ENCODE peak calls at places on chromosomes 7 and 10, in eight cellular contexts. One of them, this sample, is unnamed.

GRCh38 chr7:101031082-101031481 is 11.2 kb downstream of the MUC17 start:
- DNase-seq in GM12865: no peak
- DNase-seq in fibroblast of lung: no peak
- DNase-seq in CD8-positive, alpha-beta T cell: no peak
- DNase-seq in mesothelial cell of epicardium: no peak
- DNase-seq in CD4-positive, alpha-beta T cell: no peak
- DNase-seq in HFFc6: no peak
- DNase-seq in GM13977: no peak
- DNase-seq in this sample: no peak

GRCh38 chr7:106848851-106849442 is 16.1 kb upstream of the PIK3CG start:
- DNase-seq in HFFc6: peak; percentile 94
- DNase-seq in GM12865: no peak
- DNase-seq in mesothelial cell of epicardium: no peak
- DNase-seq in GM13977: no peak
- DNase-seq in fibroblast of lung: peak; percentile 91
- DNase-seq in CD4-positive, alpha-beta T cell: no peak
- DNase-seq in CD8-positive, alpha-beta T cell: no peak
- DNase-seq in this sample: peak; percentile 60

GRCh38 chr7:137626469-137627067 is 220.2 kb downstream of the DGKI start:
- DNase-seq in mesothelial cell of epicardium: peak; percentile 70
- DNase-seq in GM12865: peak; percentile 64
- DNase-seq in HFFc6: peak; percentile 22
- DNase-seq in fibroblast of lung: peak; percentile 38
- DNase-seq in GM13977: peak; percentile 52
- DNase-seq in CD4-positive, alpha-beta T cell: no peak
- DNase-seq in CD8-positive, alpha-beta T cell: no peak
- DNase-seq in this sample: no peak

GRCh38 chr7:127107601-127108007 is 145.1 kb downstream of the GRM8 start:
- DNase-seq in CD4-positive, alpha-beta T cell: no peak
- DNase-seq in CD8-positive, alpha-beta T cell: no peak
- DNase-seq in mesothelial cell of epicardium: peak; percentile 73
- DNase-seq in GM13977: peak; percentile 31
- DNase-seq in GM12865: peak; percentile 74
- DNase-seq in HFFc6: peak; percentile 17
- DNase-seq in fibroblast of lung: peak; percentile 31
- DNase-seq in this sample: no peak

GRCh38 chr7:42931447-42931833 is 534 bp downstream of the PSMA2 start:
- DNase-seq in GM12865: peak; percentile 53
- DNase-seq in CD8-positive, alpha-beta T cell: no peak
- DNase-seq in CD4-positive, alpha-beta T cell: no peak
- DNase-seq in GM13977: no peak
- DNase-seq in HFFc6: no peak
- DNase-seq in mesothelial cell of epicardium: no peak
- DNase-seq in fibroblast of lung: peak; percentile 16
- DNase-seq in this sample: no peak

GRCh38 chr10:122112625-122113160 is 123.7 kb downstream of the TACC2 start:
- DNase-seq in HFFc6: peak; percentile 98
- DNase-seq in fibroblast of lung: peak; percentile 94
- DNase-seq in CD8-positive, alpha-beta T cell: no peak
- DNase-seq in GM12865: peak; percentile 10
- DNase-seq in mesothelial cell of epicardium: peak; percentile 80
- DNase-seq in CD4-positive, alpha-beta T cell: no peak
- DNase-seq in GM13977: peak; percentile 46
- DNase-seq in this sample: peak; percentile 57

GRCh38 chr10:80122746-80123145 is 9.8 kb upstream of the PLAC9 start:
- DNase-seq in GM13977: no peak
- DNase-seq in mesothelial cell of epicardium: no peak
- DNase-seq in fibroblast of lung: no peak
- DNase-seq in CD4-positive, alpha-beta T cell: no peak
- DNase-seq in CD8-positive, alpha-beta T cell: no peak
- DNase-seq in GM12865: no peak
- DNase-seq in HFFc6: no peak
- DNase-seq in this sample: no peak

GRCh38 chr10:124062390-124062789 is 31.0 kb downstream of the CHST15 start:
- DNase-seq in HFFc6: no peak
- DNase-seq in CD8-positive, alpha-beta T cell: no peak
- DNase-seq in GM12865: no peak
- DNase-seq in GM13977: no peak
- DNase-seq in CD4-positive, alpha-beta T cell: no peak
- DNase-seq in fibroblast of lung: no peak
- DNase-seq in mesothelial cell of epicardium: no peak
- DNase-seq in this sample: no peak

GRCh38 chr10:59580257-59580863 is 129.3 kb downstream of the SLC16A9 start:
- DNase-seq in fibroblast of lung: peak; percentile 52
- DNase-seq in GM12865: peak; percentile 15
- DNase-seq in CD4-positive, alpha-beta T cell: no peak
- DNase-seq in CD8-positive, alpha-beta T cell: no peak
- DNase-seq in HFFc6: peak; percentile 8
- DNase-seq in GM13977: no peak
- DNase-seq in mesothelial cell of epicardium: no peak
- DNase-seq in this sample: no peak

GRCh38 chr7:84100866-84101265 is 93.7 kb downstream of the SEMA3A start:
- DNase-seq in CD4-positive, alpha-beta T cell: no peak
- DNase-seq in GM12865: no peak
- DNase-seq in fibroblast of lung: peak; percentile 33
- DNase-seq in GM13977: no peak
- DNase-seq in CD8-positive, alpha-beta T cell: no peak
- DNase-seq in HFFc6: peak; percentile 22
- DNase-seq in mesothelial cell of epicardium: no peak
- DNase-seq in this sample: no peak

GRCh38 chr10:17029581-17030271 is 99.9 kb downstream of the CUBN start:
- DNase-seq in GM13977: no peak
- DNase-seq in HFFc6: peak; percentile 76
- DNase-seq in fibroblast of lung: peak; percentile 90
- DNase-seq in mesothelial cell of epicardium: no peak
- DNase-seq in CD4-positive, alpha-beta T cell: peak; percentile 57
- DNase-seq in CD8-positive, alpha-beta T cell: peak; percentile 45
- DNase-seq in GM12865: peak; percentile 11
- DNase-seq in this sample: no peak

GRCh38 chr10:21531164-21531563 is 2.9 kb upstream of the MLLT10 start:
- DNase-seq in CD8-positive, alpha-beta T cell: no peak
- DNase-seq in fibroblast of lung: peak; percentile 80
- DNase-seq in mesothelial cell of epicardium: no peak
- DNase-seq in HFFc6: no peak
- DNase-seq in CD4-positive, alpha-beta T cell: no peak
- DNase-seq in GM13977: no peak
- DNase-seq in GM12865: no peak
- DNase-seq in this sample: no peak

GRCh38 chr7:106029941-106030340 is 66.9 kb downstream of the CDHR3 start:
- DNase-seq in CD4-positive, alpha-beta T cell: no peak
- DNase-seq in GM13977: no peak
- DNase-seq in CD8-positive, alpha-beta T cell: no peak
- DNase-seq in GM12865: no peak
- DNase-seq in fibroblast of lung: no peak
- DNase-seq in mesothelial cell of epicardium: no peak
- DNase-seq in HFFc6: no peak
- DNase-seq in this sample: no peak

GRCh38 chr7:74027124-74027682 is 770 bp upstream of the ELN start:
- DNase-seq in GM13977: no peak
- DNase-seq in CD4-positive, alpha-beta T cell: no peak
- DNase-seq in fibroblast of lung: no peak
- DNase-seq in mesothelial cell of epicardium: no peak
- DNase-seq in GM12865: no peak
- DNase-seq in HFFc6: no peak
- DNase-seq in CD8-positive, alpha-beta T cell: no peak
- DNase-seq in this sample: no peak

GRCh38 chr10:127797339-127797738 is 60.4 kb downstream of the FOXI2 start:
- DNase-seq in GM12865: peak; percentile 24
- DNase-seq in fibroblast of lung: no peak
- DNase-seq in CD4-positive, alpha-beta T cell: no peak
- DNase-seq in HFFc6: no peak
- DNase-seq in mesothelial cell of epicardium: no peak
- DNase-seq in CD8-positive, alpha-beta T cell: no peak
- DNase-seq in GM13977: peak; percentile 28
- DNase-seq in this sample: no peak

GRCh38 chr10:34710391-34710751 is 104.7 kb downstream of the PARD3 start:
- DNase-seq in CD8-positive, alpha-beta T cell: no peak
- DNase-seq in GM12865: no peak
- DNase-seq in fibroblast of lung: peak; percentile 74
- DNase-seq in HFFc6: peak; percentile 52
- DNase-seq in CD4-positive, alpha-beta T cell: no peak
- DNase-seq in GM13977: no peak
- DNase-seq in mesothelial cell of epicardium: no peak
- DNase-seq in this sample: no peak

GRCh38 chr10:18100664-18101063 is 39.6 kb upstream of the CACNB2 start:
- DNase-seq in CD4-positive, alpha-beta T cell: no peak
- DNase-seq in GM13977: no peak
- DNase-seq in HFFc6: no peak
- DNase-seq in GM12865: no peak
- DNase-seq in CD8-positive, alpha-beta T cell: no peak
- DNase-seq in fibroblast of lung: no peak
- DNase-seq in mesothelial cell of epicardium: no peak
- DNase-seq in this sample: no peak

GRCh38 chr10:119113805-119114732 is 10.2 kb downstream of the DENND10 start:
- DNase-seq in GM13977: no peak
- DNase-seq in HFFc6: peak; percentile 90
- DNase-seq in fibroblast of lung: peak; percentile 70
- DNase-seq in CD4-positive, alpha-beta T cell: no peak
- DNase-seq in GM12865: no peak
- DNase-seq in CD8-positive, alpha-beta T cell: no peak
- DNase-seq in mesothelial cell of epicardium: no peak
- DNase-seq in this sample: peak; percentile 84

GRCh38 chr7:147193476-147193875 is 1076.9 kb downstream of the CNTNAP2 start:
- DNase-seq in CD8-positive, alpha-beta T cell: no peak
- DNase-seq in CD4-positive, alpha-beta T cell: no peak
- DNase-seq in fibroblast of lung: no peak
- DNase-seq in mesothelial cell of epicardium: no peak
- DNase-seq in HFFc6: no peak
- DNase-seq in GM13977: no peak
- DNase-seq in GM12865: no peak
- DNase-seq in this sample: no peak

GRCh38 chr7:1666251-1666778 is 3.8 kb upstream of the ELFN1 start:
- DNase-seq in mesothelial cell of epicardium: peak; percentile 49
- DNase-seq in GM13977: peak; percentile 73
- DNase-seq in fibroblast of lung: peak; percentile 15
- DNase-seq in GM12865: no peak
- DNase-seq in HFFc6: no peak
- DNase-seq in CD4-positive, alpha-beta T cell: no peak
- DNase-seq in CD8-positive, alpha-beta T cell: no peak
- DNase-seq in this sample: no peak

GRCh38 chr10:79254333-79255006 is 92.8 kb upstream of the PPIF start:
- DNase-seq in GM13977: no peak
- DNase-seq in GM12865: no peak
- DNase-seq in CD8-positive, alpha-beta T cell: no peak
- DNase-seq in CD4-positive, alpha-beta T cell: no peak
- DNase-seq in fibroblast of lung: no peak
- DNase-seq in mesothelial cell of epicardium: no peak
- DNase-seq in HFFc6: no peak
- DNase-seq in this sample: no peak

DNA sequence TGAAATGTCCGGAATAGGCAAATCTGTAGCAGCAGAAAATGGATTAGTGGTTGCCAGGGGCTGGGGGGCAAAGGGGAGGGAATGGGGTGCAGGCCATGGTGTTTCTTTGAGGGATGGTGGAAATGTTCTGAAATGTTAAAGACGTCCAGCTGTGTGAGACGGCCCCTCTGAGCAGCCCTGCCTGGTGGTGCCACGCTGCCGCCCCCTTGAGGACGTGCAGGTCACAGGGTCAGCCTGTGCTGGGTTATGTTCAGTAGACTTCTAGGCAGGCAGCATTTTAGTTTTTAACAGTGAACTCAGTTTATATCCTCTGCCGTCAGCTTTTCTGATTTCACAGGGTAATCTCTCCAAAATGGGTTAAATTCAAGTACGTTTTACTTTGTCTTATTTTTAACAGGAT is 9.4 kb downstream of the NUB1 start:
- DNase-seq in fibroblast of lung: no peak
- DNase-seq in CD8-positive, alpha-beta T cell: no peak
- DNase-seq in GM12865: peak; percentile 75
- DNase-seq in mesothelial cell of epicardium: no peak
- DNase-seq in GM13977: peak; percentile 16
- DNase-seq in HFFc6: no peak
- DNase-seq in CD4-positive, alpha-beta T cell: no peak
- DNase-seq in this sample: no peak
- TF ChIP-seq CTCF in fibroblast of lung: no peak
- TF ChIP-seq CTCF in CD8-positive, alpha-beta T cell: no peak
- TF ChIP-seq CTCF in GM12865: peak; percentile 62
- TF ChIP-seq CTCF in mesothelial cell of epicardium: no peak
- TF ChIP-seq CTCF in GM13977: peak; percentile 65
- TF ChIP-seq CTCF in HFFc6: no peak
- TF ChIP-seq CTCF in CD4-positive, alpha-beta T cell: no peak
- TF ChIP-seq CTCF in this sample: peak; percentile 1

DNA sequence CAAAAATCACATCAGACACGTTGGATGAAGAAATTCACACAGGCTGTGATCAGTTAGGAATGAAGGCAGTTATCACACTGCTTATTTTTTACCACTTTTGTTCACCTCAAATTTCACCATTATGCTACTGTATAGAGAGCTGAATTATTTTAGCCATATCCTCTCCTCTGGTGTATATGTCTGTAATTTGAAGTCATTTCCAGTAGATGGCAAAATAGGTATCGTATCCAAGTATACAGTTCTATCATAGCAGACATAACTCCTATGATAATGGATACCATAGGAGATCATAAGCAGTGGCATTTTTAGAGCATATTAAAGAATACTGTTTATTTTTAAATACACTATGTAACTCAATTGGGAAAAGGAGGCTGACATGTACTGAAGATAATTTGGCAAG is 909.7 kb downstream of the DNAJB9 start:
- DNase-seq in HFFc6: no peak
- DNase-seq in fibroblast of lung: no peak
- DNase-seq in GM13977: no peak
- DNase-seq in mesothelial cell of epicardium: no peak
- DNase-seq in CD4-positive, alpha-beta T cell: no peak
- DNase-seq in GM12865: no peak
- DNase-seq in CD8-positive, alpha-beta T cell: no peak
- DNase-seq in this sample: no peak
- TF ChIP-seq CTCF in HFFc6: no peak
- TF ChIP-seq CTCF in fibroblast of lung: no peak
- TF ChIP-seq CTCF in GM13977: no peak
- TF ChIP-seq CTCF in mesothelial cell of epicardium: no peak
- TF ChIP-seq CTCF in CD4-positive, alpha-beta T cell: no peak
- TF ChIP-seq CTCF in GM12865: no peak
- TF ChIP-seq CTCF in CD8-positive, alpha-beta T cell: no peak
- TF ChIP-seq CTCF in this sample: no peak

GRCh38 chr7:34281260-34281659 is 375.9 kb downstream of the BMPER start:
- DNase-seq in HFFc6: no peak
- DNase-seq in GM12865: no peak
- DNase-seq in mesothelial cell of epicardium: no peak
- DNase-seq in GM13977: no peak
- DNase-seq in CD8-positive, alpha-beta T cell: no peak
- DNase-seq in CD4-positive, alpha-beta T cell: no peak
- DNase-seq in fibroblast of lung: no peak
- DNase-seq in this sample: no peak
- TF ChIP-seq CTCF in HFFc6: peak; percentile 71
- TF ChIP-seq CTCF in GM12865: no peak
- TF ChIP-seq CTCF in mesothelial cell of epicardium: no peak
- TF ChIP-seq CTCF in GM13977: no peak
- TF ChIP-seq CTCF in CD8-positive, alpha-beta T cell: no peak
- TF ChIP-seq CTCF in CD4-positive, alpha-beta T cell: no peak
- TF ChIP-seq CTCF in fibroblast of lung: no peak
- TF ChIP-seq CTCF in this sample: peak; percentile 8

DNA sequence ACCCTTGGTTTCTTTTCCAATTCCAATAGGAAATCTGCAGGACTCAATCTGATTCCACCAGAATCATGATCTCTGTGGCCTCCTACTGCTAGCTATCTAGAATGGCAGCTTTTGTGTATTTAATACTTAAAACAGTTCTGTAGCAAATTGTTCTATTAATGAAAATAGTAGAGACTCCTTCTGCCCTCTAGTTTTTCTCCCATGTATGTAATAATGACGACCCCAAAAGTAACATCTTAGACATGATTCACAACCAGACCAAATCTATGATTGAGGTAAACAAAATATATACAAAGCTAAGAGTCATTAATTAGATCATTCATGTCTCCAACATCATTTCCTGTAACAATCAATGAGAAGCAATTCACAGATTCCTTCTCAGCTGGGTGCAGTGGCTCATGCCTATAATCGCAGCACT is 259.1 kb upstream of the MKLN1 start:
- DNase-seq in fibroblast of lung: peak; percentile 40
- DNase-seq in GM12865: no peak
- DNase-seq in CD8-positive, alpha-beta T cell: no peak
- DNase-seq in mesothelial cell of epicardium: no peak
- DNase-seq in HFFc6: peak; percentile 39
- DNase-seq in GM13977: no peak
- DNase-seq in CD4-positive, alpha-beta T cell: no peak
- DNase-seq in this sample: no peak
- TF ChIP-seq CTCF in fibroblast of lung: peak; percentile 48
- TF ChIP-seq CTCF in GM12865: no peak
- TF ChIP-seq CTCF in CD8-positive, alpha-beta T cell: no peak
- TF ChIP-seq CTCF in mesothelial cell of epicardium: no peak
- TF ChIP-seq CTCF in HFFc6: peak; percentile 63
- TF ChIP-seq CTCF in GM13977: no peak
- TF ChIP-seq CTCF in CD4-positive, alpha-beta T cell: no peak
- TF ChIP-seq CTCF in this sample: peak; percentile 23

This sample was measured in AG04449.